ENCODE peak calls at places on chromosome 19, in seven cellular contexts. One of them, this sample, is unnamed.

GRCh38 chr19:49981603-49982593 is 20.9 kb upstream of the SIGLEC11 start:
- DNase-seq in left colon: no peak
- DNase-seq in stimulated activated CD8-positive, alpha-beta memory T cell treated with anti-CD3 and anti-CD28 coated beads, Interleukin-12 subunit alpha, Interleukin-12 subunit beta, amount 100 ng/mL, for 4 hours: no peak
- DNase-seq in kidney epithelial cell: no peak
- DNase-seq in RPMI7951: no peak
- DNase-seq in thoracic aorta: no peak
- DNase-seq in heart right ventricle: no peak
- DNase-seq in this sample: no peak

GRCh38 chr19:48290923-48291700 is 21.2 kb downstream of the ZNF114 start:
- DNase-seq in left colon: peak; percentile 28
- DNase-seq in stimulated activated CD8-positive, alpha-beta memory T cell treated with anti-CD3 and anti-CD28 coated beads, Interleukin-12 subunit alpha, Interleukin-12 subunit beta, amount 100 ng/mL, for 4 hours: peak; percentile 36
- DNase-seq in kidney epithelial cell: no peak
- DNase-seq in RPMI7951: peak; percentile 70
- DNase-seq in thoracic aorta: peak; percentile 21
- DNase-seq in heart right ventricle: peak; percentile 83
- DNase-seq in this sample: peak; percentile 79

GRCh38 chr19:1387684-1388636 is 4.3 kb downstream of the NDUFS7 start:
- DNase-seq in left colon: no peak
- DNase-seq in stimulated activated CD8-positive, alpha-beta memory T cell treated with anti-CD3 and anti-CD28 coated beads, Interleukin-12 subunit alpha, Interleukin-12 subunit beta, amount 100 ng/mL, for 4 hours: no peak
- DNase-seq in kidney epithelial cell: no peak
- DNase-seq in RPMI7951: no peak
- DNase-seq in thoracic aorta: no peak
- DNase-seq in heart right ventricle: no peak
- DNase-seq in this sample: no peak

GRCh38 chr19:30602661-30603322 is 230.6 kb downstream of the ZNF536 start:
- DNase-seq in left colon: no peak
- DNase-seq in stimulated activated CD8-positive, alpha-beta memory T cell treated with anti-CD3 and anti-CD28 coated beads, Interleukin-12 subunit alpha, Interleukin-12 subunit beta, amount 100 ng/mL, for 4 hours: no peak
- DNase-seq in kidney epithelial cell: no peak
- DNase-seq in RPMI7951: no peak
- DNase-seq in thoracic aorta: no peak
- DNase-seq in heart right ventricle: no peak
- DNase-seq in this sample: no peak

GRCh38 chr19:6216236-6216995 is 63.4 kb downstream of the MLLT1 start:
- DNase-seq in left colon: no peak
- DNase-seq in stimulated activated CD8-positive, alpha-beta memory T cell treated with anti-CD3 and anti-CD28 coated beads, Interleukin-12 subunit alpha, Interleukin-12 subunit beta, amount 100 ng/mL, for 4 hours: no peak
- DNase-seq in kidney epithelial cell: no peak
- DNase-seq in RPMI7951: no peak
- DNase-seq in thoracic aorta: no peak
- DNase-seq in heart right ventricle: peak; percentile 20
- DNase-seq in this sample: no peak

GRCh38 chr19:15280915-15281683 is 48.9 kb upstream of the EPHX3 start:
- DNase-seq in left colon: peak; percentile 66
- DNase-seq in stimulated activated CD8-positive, alpha-beta memory T cell treated with anti-CD3 and anti-CD28 coated beads, Interleukin-12 subunit alpha, Interleukin-12 subunit beta, amount 100 ng/mL, for 4 hours: no peak
- DNase-seq in kidney epithelial cell: no peak
- DNase-seq in RPMI7951: peak; percentile 82
- DNase-seq in thoracic aorta: no peak
- DNase-seq in heart right ventricle: peak; percentile 88
- DNase-seq in this sample: peak; percentile 92

GRCh38 chr19:18044825-18045304 is 36.9 kb downstream of the ARRDC2 start:
- DNase-seq in left colon: peak; percentile 90
- DNase-seq in stimulated activated CD8-positive, alpha-beta memory T cell treated with anti-CD3 and anti-CD28 coated beads, Interleukin-12 subunit alpha, Interleukin-12 subunit beta, amount 100 ng/mL, for 4 hours: peak; percentile 75
- DNase-seq in kidney epithelial cell: peak; percentile 73
- DNase-seq in RPMI7951: peak; percentile 93
- DNase-seq in thoracic aorta: no peak
- DNase-seq in heart right ventricle: peak; percentile 73
- DNase-seq in this sample: peak; percentile 94

GRCh38 chr19:2796659-2797266 is 11.5 kb downstream of the THOP1 start:
- DNase-seq in left colon: no peak
- DNase-seq in stimulated activated CD8-positive, alpha-beta memory T cell treated with anti-CD3 and anti-CD28 coated beads, Interleukin-12 subunit alpha, Interleukin-12 subunit beta, amount 100 ng/mL, for 4 hours: no peak
- DNase-seq in kidney epithelial cell: no peak
- DNase-seq in RPMI7951: no peak
- DNase-seq in thoracic aorta: no peak
- DNase-seq in heart right ventricle: peak; percentile 49
- DNase-seq in this sample: no peak

GRCh38 chr19:17797397-17798201 is 2.7 kb downstream of the B3GNT3 start:
- DNase-seq in left colon: peak; percentile 92
- DNase-seq in stimulated activated CD8-positive, alpha-beta memory T cell treated with anti-CD3 and anti-CD28 coated beads, Interleukin-12 subunit alpha, Interleukin-12 subunit beta, amount 100 ng/mL, for 4 hours: no peak
- DNase-seq in kidney epithelial cell: no peak
- DNase-seq in RPMI7951: peak; percentile 92
- DNase-seq in thoracic aorta: no peak
- DNase-seq in heart right ventricle: no peak
- DNase-seq in this sample: no peak